ENCODE peak calls at places on chromosomes 11 and 22, in four cellular contexts. Q is GM12878, V is HepG2, R is H1. B is an unnamed sample.

GRCh38 chr11:65132988-65133700 is 1.2 kb downstream of the SYVN1 start:
- DNase-seq in Q (no peak), V (peak; percentile 47), R (no peak), B (no peak)

GRCh38 chr11:43278302-43278956 is 33.4 kb upstream of the API5 start:
- DNase-seq in Q (no peak), V (peak; percentile 54), R (no peak), B (no peak)

GRCh38 chr11:29641201-29641600 is 375.6 kb downstream of the KCNA4 start:
- DNase-seq in Q (no peak), V (no peak), R (no peak), B (no peak)

GRCh38 chr22:26740253-26740652 is 82.9 kb downstream of the MIAT start:
- DNase-seq in Q (no peak), V (no peak), R (no peak), B (no peak)

GRCh38 chr11:117860139-117860538 is 16.3 kb downstream of the FXYD6 start:
- DNase-seq in Q (no peak), V (no peak), R (no peak), B (no peak)

GRCh38 chr11:17564687-17565042 is 17.6 kb downstream of the OTOG start:
- DNase-seq in Q (no peak), V (no peak), R (no peak), B (no peak)

GRCh38 chr11:12430912-12431311 is 53.5 kb downstream of the PARVA start:
- DNase-seq in Q (no peak), V (peak; percentile 16), R (no peak), B (no peak)

GRCh38 chr22:50293441-50294318 is 13.8 kb downstream of the PLXNB2 start:
- DNase-seq in Q (no peak), V (peak; percentile 87), R (no peak), B (peak; percentile 44)

GRCh38 chr11:59106363-59107336 is at the start of gene FAM111B:
- DNase-seq in Q (peak; percentile 84), V (peak; percentile 94), R (no peak), B (no peak)

GRCh38 chr11:79179087-79179486 is 261.7 kb downstream of the TENM4 start:
- DNase-seq in Q (no peak), V (no peak), R (no peak), B (no peak)

GRCh38 chr11:64268687-64269379 is 15.6 kb downstream of the BAD start:
- DNase-seq in Q (no peak), V (peak; percentile 33), R (no peak), B (no peak)

GRCh38 chr11:33417121-33417520 is 159.9 kb downstream of the HIPK3 start:
- DNase-seq in Q (no peak), V (no peak), R (no peak), B (no peak)

GRCh38 chr11:84419576-84419975 is 1133.4 kb upstream of the CCDC90B start:
- DNase-seq in Q (no peak), V (no peak), R (no peak), B (no peak)

GRCh38 chr22:20131856-20132685 is 467 bp downstream of the ZDHHC8 start:
- DNase-seq in Q (no peak), V (no peak), R (no peak), B (no peak)

GRCh38 chr11:36155770-36156485 is 133.3 kb downstream of the COMMD9 start:
- DNase-seq in Q (no peak), V (no peak), R (no peak), B (no peak)

GRCh38 chr22:46084376-46084775 is 66.0 kb upstream of the PPARA start:
- DNase-seq in Q (no peak), V (no peak), R (no peak), B (no peak)

GRCh38 chr11:363948-364761 is 5.1 kb upstream of the B4GALNT4 start:
- DNase-seq in Q (no peak), V (peak; percentile 62), R (peak; percentile 51), B (no peak)

GRCh38 chr11:1835671-1836010 is 851 bp downstream of the SYT8 start:
- DNase-seq in Q (no peak), V (no peak), R (no peak), B (no peak)

GRCh38 chr11:35144103-35144741 is 5.3 kb downstream of the CD44 start:
- DNase-seq in Q (peak; percentile 85), V (no peak), R (no peak), B (no peak)

GRCh38 chr11:35099278-35100018 is 39.5 kb upstream of the CD44 start:
- DNase-seq in Q (no peak), V (no peak), R (no peak), B (no peak)

GRCh38 chr11:342328-342727 is 21.7 kb upstream of the IFITM3 start:
- DNase-seq in Q (no peak), V (no peak), R (no peak), B (no peak)

GRCh38 chr22:49176956-49177355 is 650.7 kb downstream of the BRD1 start:
- DNase-seq in Q (no peak), V (no peak), R (no peak), B (no peak)

GRCh38 chr11:115607621-115608191 is 103.5 kb upstream of the CADM1 start:
- DNase-seq in Q (no peak), V (no peak), R (no peak), B (no peak)

GRCh38 chr22:38079804-38080203 is 4.2 kb downstream of the SLC16A8 start:
- DNase-seq in Q (no peak), V (no peak), R (no peak), B (no peak)

GRCh38 chr22:23401910-23402274 is 178.2 kb downstream of the IGLL1 start:
- DNase-seq in Q (no peak), V (no peak), R (no peak), B (no peak)

GRCh38 chr22:30486661-30487115 is 14.9 kb upstream of the SEC14L3 start:
- DNase-seq in Q (no peak), V (no peak), R (no peak), B (no peak)

GRCh38 chr11:94132152-94132558 is 3.5 kb downstream of the PANX1 start:
- DNase-seq in Q (no peak), V (no peak), R (no peak), B (no peak)

GRCh38 chr22:37842015-37842793 is 1.9 kb downstream of the ANKRD54 start:
- DNase-seq in Q (no peak), V (peak; percentile 87), R (no peak), B (no peak)

GRCh38 chr11:64040684-64041267 is 5.0 kb downstream of the FLRT1 start:
- DNase-seq in Q (no peak), V (peak; percentile 27), R (no peak), B (no peak)

GRCh38 chr11:74681686-74682651 is 49.3 kb downstream of the CHRDL2 start:
- DNase-seq in Q (no peak), V (no peak), R (no peak), B (no peak)

GRCh38 chr11:96035744-96036087 is 111.8 kb upstream of the MTMR2 start:
- DNase-seq in Q (no peak), V (no peak), R (no peak), B (no peak)

GRCh38 chr11:63670738-63671321 is 346 bp downstream of the ATL3 start:
- DNase-seq in Q (no peak), V (no peak), R (no peak), B (no peak)

GRCh38 chr22:25023879-25024278 is 71.4 kb downstream of the KIAA1671 start:
- DNase-seq in Q (no peak), V (no peak), R (no peak), B (no peak)

GRCh38 chr11:66853242-66854229 is 3.3 kb upstream of the LRFN4 start:
- DNase-seq in Q (no peak), V (no peak), R (no peak), B (no peak)

GRCh38 chr22:19942071-19942885 is 660 bp upstream of the TXNRD2 start:
- DNase-seq in Q (no peak), V (no peak), R (no peak), B (no peak)

GRCh38 chr11:62544521-62545436 is 1.8 kb downstream of the AHNAK start:
- DNase-seq in Q (no peak), V (no peak), R (no peak), B (no peak)
- TF ChIP-seq SUZ12 in Q (no peak), V (no peak), R (peak; percentile 79), B (no peak)

GRCh38 chr22:43424201-43424600 is 12.4 kb downstream of the MPPED1 start:
- DNase-seq in Q (no peak), V (no peak), R (no peak), B (no peak)

GRCh38 chr22:43426816-43427215 is 15.0 kb downstream of the MPPED1 start:
- DNase-seq in Q (no peak), V (no peak), R (no peak), B (no peak)

GRCh38 chr22:43423046-43423445 is 11.2 kb downstream of the MPPED1 start:
- DNase-seq in Q (no peak), V (no peak), R (no peak), B (no peak)

GRCh38 chr22:43425976-43426785 is 14.4 kb downstream of the MPPED1 start:
- DNase-seq in Q (no peak), V (no peak), R (no peak), B (no peak)

GRCh38 chr22:43424865-43425630 is 13.2 kb downstream of the MPPED1 start:
- DNase-seq in Q (no peak), V (no peak), R (no peak), B (no peak)
- TF ChIP-seq YY1 in Q (no peak), V (no peak), R (no peak), B (no peak)

GRCh38 chr11:61778920-61779650 is 13.3 kb downstream of the TMEM258 start:
- DNase-seq in Q (no peak), V (no peak), R (no peak), B (no peak)

GRCh38 chr11:61776561-61777075 is 15.8 kb downstream of the TMEM258 start:
- DNase-seq in Q (no peak), V (peak; percentile 59), R (peak; percentile 54), B (no peak)

GRCh38 chr11:61778357-61778886 is 14.0 kb downstream of the TMEM258 start:
- DNase-seq in Q (no peak), V (no peak), R (no peak), B (no peak)

GRCh38 chr11:61775606-61776554 is 16.5 kb downstream of the TMEM258 start:
- DNase-seq in Q (no peak), V (no peak), R (no peak), B (no peak)

GRCh38 chr11:61777234-61778090 is 14.9 kb downstream of the TMEM258 start:
- DNase-seq in Q (no peak), V (no peak), R (no peak), B (no peak)
- TF ChIP-seq SUZ12 in Q (no peak), V (no peak), R (no peak), B (no peak)

GRCh38 chr22:47691152-47691895 is 928.9 kb downstream of the TBC1D22A start:
- DNase-seq in Q (no peak), V (no peak), R (no peak), B (no peak)
- TF ChIP-seq YY1 in Q (no peak), V (no peak), R (no peak), B (no peak)

GRCh38 chr22:39946571-39947407 is 13.4 kb upstream of the TMA7B start:
- DNase-seq in Q (no peak), V (no peak), R (no peak), B (no peak)
- TF ChIP-seq SUZ12 in Q (no peak), V (no peak), R (no peak), B (no peak)

B was measured in NT2/D1.